ENCODE peak calls at places on chromosome 1, in seven cellular contexts. E is heart left ventricle, I is NCI-H1694 treated with DMSO at 0.1 percent for 48 hours, U is GF-D8, T is NCI-H510A, Z is fibroblast of mammary gland, G is hypothalamus. Q is an unnamed sample.

GRCh38 chr1:109133815-109134214 is 19.9 kb downstream of the ELAPOR1 start:
- DNase-seq in I (peak), U (peak), G (no peak), Z (peak), E (peak), T (no peak), Q (no peak)

GRCh38 chr1:201009967-201010645 is 13.4 kb downstream of the KIF21B start:
- DNase-seq in E (no peak), U (no peak), Z (no peak), I (no peak), G (peak), T (no peak), Q (no peak)

GRCh38 chr1:88877911-88878310 is 13.5 kb downstream of the GTF2B start:
- DNase-seq in I (no peak), T (no peak), U (no peak), G (no peak), E (no peak), Z (no peak), Q (no peak)

GRCh38 chr1:212664409-212665199 is 35.0 kb downstream of the BATF3 start:
- DNase-seq in U (no peak), I (no peak), E (no peak), T (no peak), Z (no peak), G (no peak), Q (no peak)

GRCh38 chr1:53413175-53414001 is 45.8 kb upstream of the DMRTB1 start:
- DNase-seq in I (no peak), G (no peak), T (no peak), U (no peak), E (no peak), Z (peak), Q (peak)

GRCh38 chr1:221742555-221743415 is 896 bp upstream of the DUSP10 start:
- DNase-seq in E (peak), Z (peak), U (peak), T (peak), G (peak), I (peak), Q (peak)

GRCh38 chr1:182384387-182384960 is 7.1 kb downstream of the GLUL start:
- DNase-seq in I (no peak), U (no peak), E (no peak), G (no peak), T (no peak), Z (no peak), Q (no peak)

GRCh38 chr1:51986718-51987117 is 3.8 kb downstream of the RAB3B start:
- DNase-seq in E (no peak), T (no peak), I (no peak), Z (no peak), G (no peak), U (no peak), Q (no peak)

GRCh38 chr1:241717975-241718374 is 65.9 kb downstream of the WDR64 start:
- DNase-seq in U (no peak), G (no peak), E (no peak), Z (peak), T (no peak), I (no peak), Q (no peak)

GRCh38 chr1:156508205-156508954 is 7.8 kb upstream of the MEF2D start:
- DNase-seq in I (no peak), U (no peak), Z (peak), E (peak), T (no peak), G (no peak), Q (no peak)

GRCh38 chr1:6688001-6688400 is 13.6 kb downstream of the DNAJC11 start:
- DNase-seq in I (no peak), U (no peak), Z (peak), G (no peak), E (no peak), T (no peak), Q (no peak)